ENCODE peak calls at places on chromosome 3, in four cellular contexts. W is adrenal gland, J is progenitor cell of endocrine pancreas, G is A549. P is an unnamed sample.

GRCh38 chr3:50658416-50658815 is 16.3 kb upstream of the DOCK3 start:
- DNase-seq in W (no peak), J (no peak), G (no peak), P (no peak)

GRCh38 chr3:23728651-23729117 is 77.1 kb upstream of the UBE2E1 start:
- DNase-seq in W (no peak), J (no peak), G (no peak), P (no peak)

GRCh38 chr3:107825556-107825955 is 265.3 kb downstream of the CD47 start:
- DNase-seq in W (no peak), J (no peak), G (no peak), P (no peak)

GRCh38 chr3:134340362-134340997 is 33.8 kb downstream of the AMOTL2 start:
- DNase-seq in W (no peak), G (no peak), J (no peak), P (no peak)

GRCh38 chr3:16521580-16521941 is 8.1 kb upstream of the RFTN1 start:
- DNase-seq in J (no peak), W (no peak), G (no peak), P (no peak)

GRCh38 chr3:103453152-103453551 is 1018.3 kb downstream of the ZPLD1 start:
- DNase-seq in J (no peak), W (no peak), G (no peak), P (no peak)

GRCh38 chr3:46915297-46915822 is 37.8 kb downstream of the PTH1R start:
- DNase-seq in G (no peak), W (no peak), J (no peak), P (no peak)

GRCh38 chr3:36763850-36764703 is at the start of gene DCLK3:
- DNase-seq in J (peak; percentile 24), G (no peak), W (no peak), P (no peak)

GRCh38 chr3:13277130-13277783 is 142.9 kb downstream of the NUP210 start:
- DNase-seq in J (no peak), G (no peak), W (no peak), P (no peak)

GRCh38 chr3:134699141-134699711 is 48.4 kb upstream of the KY start:
- DNase-seq in J (no peak), W (no peak), G (no peak), P (no peak)

GRCh38 chr3:14915636-14916222 is 31.7 kb upstream of the NR2C2 start:
- DNase-seq in G (no peak), J (no peak), W (no peak), P (no peak)

GRCh38 chr3:46665763-46666470 is 27.6 kb downstream of the ALS2CL start:
- DNase-seq in W (peak; percentile 4), G (no peak), J (no peak), P (no peak)

GRCh38 chr3:149609595-149609994 is 48.2 kb downstream of the WWTR1 start:
- DNase-seq in W (no peak), G (no peak), J (no peak), P (no peak)

GRCh38 chr3:100810671-100811070 is 101.4 kb downstream of the TFG start:
- DNase-seq in G (no peak), W (no peak), J (no peak), P (no peak)

GRCh38 chr3:13091898-13092620 is 18.8 kb upstream of the IQSEC1 start:
- DNase-seq in W (peak; percentile 90), J (peak; percentile 82), G (peak; percentile 83), P (peak; percentile 80)

GRCh38 chr3:114231616-114232015 is 5.8 kb downstream of the ZNF80 start:
- DNase-seq in W (no peak), G (no peak), J (no peak), P (no peak)

DNA sequence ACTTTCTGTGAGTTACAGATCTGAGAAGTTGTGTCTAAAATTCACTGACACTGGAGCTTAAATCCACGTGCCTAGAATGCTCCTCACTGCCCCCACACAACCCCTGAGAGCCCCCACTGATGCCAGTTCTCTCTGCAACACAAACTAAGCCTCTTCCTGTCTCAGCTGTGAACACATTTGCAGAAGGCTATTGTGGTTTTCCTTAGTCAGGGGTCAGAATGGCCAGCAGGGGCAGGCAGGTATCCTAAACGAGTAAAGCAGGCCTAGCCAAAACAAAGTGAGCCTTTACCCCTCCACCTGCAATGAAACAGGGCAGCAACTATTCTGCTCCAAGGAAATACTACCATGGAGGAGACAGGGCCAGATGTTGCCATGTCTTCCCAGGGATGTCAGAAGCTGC is 78.6 kb downstream of the FHIT start:
- DNase-seq in J (no peak), W (no peak), G (no peak), P (no peak)
- TF ChIP-seq CTCF in J (peak; percentile 51), W (no peak), G (no peak), P (no peak)

GRCh38 chr3:184874709-184875644 is 63.0 kb downstream of the VPS8 start:
- DNase-seq in J (peak; percentile 15), G (peak; percentile 5), W (peak; percentile 13), P (no peak)
- TF ChIP-seq CTCF in J (peak; percentile 85), G (peak; percentile 63), W (peak; percentile 58), P (peak; percentile 28)

GRCh38 chr3:43742935-43743334 is 52.2 kb downstream of the ABHD5 start:
- DNase-seq in J (no peak), W (no peak), G (no peak), P (no peak)
- TF ChIP-seq CTCF in J (peak; percentile 20), W (no peak), G (peak; percentile 15), P (no peak)

DNA sequence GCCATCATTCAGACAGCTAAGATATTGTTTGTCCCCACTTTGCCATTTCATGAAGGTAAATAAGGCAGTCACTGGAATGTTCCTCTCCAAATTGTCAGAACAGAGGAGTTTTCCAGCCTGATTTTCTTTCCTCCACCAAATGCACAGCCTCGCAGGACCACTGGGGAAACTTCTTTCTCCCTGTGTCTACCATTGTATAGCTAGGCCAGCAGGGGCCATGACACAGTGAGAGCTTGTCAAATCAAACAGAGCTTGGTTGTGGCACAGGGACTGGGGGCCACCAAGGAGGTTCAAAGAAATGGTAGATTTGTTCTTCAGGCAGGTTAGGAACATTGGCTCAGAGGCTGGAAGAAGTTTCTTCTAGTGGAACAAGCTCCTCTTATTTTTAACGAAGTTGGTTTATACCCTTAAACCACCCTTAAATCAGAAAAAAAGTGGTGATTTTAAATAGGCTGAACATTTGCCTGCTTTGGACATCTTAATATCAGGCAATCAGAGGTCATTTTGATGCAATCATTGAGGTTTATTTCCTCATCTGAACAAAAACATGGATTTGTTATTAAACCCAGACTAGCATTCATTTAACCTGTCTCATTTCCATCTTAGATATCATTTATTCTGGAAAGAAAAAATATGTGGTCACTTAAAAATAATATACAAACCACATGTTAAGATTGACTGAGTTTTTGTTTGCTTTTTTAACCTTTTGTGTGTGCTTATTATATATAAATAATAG is 105.5 kb downstream of the GTPBP8 start:
- DNase-seq in G (no peak), J (no peak), W (no peak), P (no peak)
- TF ChIP-seq CTCF in G (no peak), J (no peak), W (no peak), P (no peak)

GRCh38 chr3:138567403-138567802 is 26.7 kb downstream of the CEP70 start:
- DNase-seq in G (no peak), J (no peak), W (no peak), P (no peak)
- TF ChIP-seq CTCF in G (peak; percentile 8), J (peak; percentile 23), W (no peak), P (no peak)

DNA sequence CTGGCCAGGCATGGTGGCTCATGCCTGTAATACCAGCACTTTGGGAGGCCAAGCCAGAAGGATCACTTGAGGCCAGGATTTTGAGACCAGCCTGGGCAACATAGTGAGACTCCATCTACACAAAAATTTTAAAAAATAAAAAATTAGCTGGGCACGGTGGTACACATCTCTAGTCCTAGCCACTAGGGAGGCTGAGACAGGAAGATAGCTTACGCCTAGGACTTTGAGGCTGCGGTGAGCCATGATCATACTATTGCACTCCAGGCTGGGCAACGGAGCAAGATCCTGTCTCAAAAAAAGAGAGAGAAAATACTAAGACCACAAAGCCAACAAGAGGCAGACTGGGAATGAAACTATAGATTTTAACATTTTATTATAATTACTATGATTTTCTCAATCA is 4.1 kb downstream of the MB21D2 start:
- DNase-seq in W (no peak), G (no peak), J (no peak), P (no peak)
- TF ChIP-seq CTCF in W (no peak), G (no peak), J (no peak), P (no peak)

GRCh38 chr3:142595141-142595540 is 1.1 kb upstream of the PLS1 start:
- DNase-seq in J (no peak), G (no peak), W (no peak), P (no peak)

GRCh38 chr3:142596726-142597088 is 514 bp downstream of the PLS1 start:
- DNase-seq in W (no peak), J (no peak), G (peak; percentile 33), P (no peak)

GRCh38 chr3:142595581-142595950 is 627 bp upstream of the PLS1 start:
- DNase-seq in G (peak; percentile 40), W (no peak), J (no peak), P (no peak)

GRCh38 chr3:142597898-142598297 is 1.7 kb downstream of the PLS1 start:
- DNase-seq in W (no peak), J (no peak), G (no peak), P (no peak)

GRCh38 chr3:142595951-142596725 is at the start of gene PLS1:
- DNase-seq in J (peak; percentile 94), G (peak; percentile 95), W (peak; percentile 88), P (peak; percentile 89)
- TF ChIP-seq CTCF in J (peak; percentile 14), G (peak; percentile 13), W (no peak), P (no peak)

GRCh38 chr3:168250415-168250861 is 154.7 kb upstream of the GOLIM4 start:
- DNase-seq in W (no peak), J (no peak), G (no peak), P (no peak)

GRCh38 chr3:168248383-168249047 is 152.8 kb upstream of the GOLIM4 start:
- DNase-seq in W (no peak), G (peak; percentile 0), J (peak; percentile 28), P (no peak)

GRCh38 chr3:168251371-168251770 is 155.6 kb upstream of the GOLIM4 start:
- DNase-seq in G (no peak), W (no peak), J (no peak), P (no peak)

GRCh38 chr3:168249048-168249538 is 153.4 kb upstream of the GOLIM4 start:
- DNase-seq in G (peak; percentile 2), J (no peak), W (no peak), P (no peak)

GRCh38 chr3:168249539-168250414 is 154.1 kb upstream of the GOLIM4 start:
- DNase-seq in W (peak; percentile 50), G (peak; percentile 34), J (peak; percentile 79), P (peak; percentile 21)
- TF ChIP-seq CTCF in W (no peak), G (peak; percentile 24), J (peak; percentile 65), P (no peak)

GRCh38 chr3:178384302-178384939 is 151.8 kb upstream of the KCNMB2 start:
- DNase-seq in G (no peak), J (no peak), W (no peak), P (no peak)
- TF ChIP-seq CTCF in G (no peak), J (no peak), W (no peak), P (no peak)

GRCh38 chr3:124620600-124621063 is 109.6 kb upstream of the UMPS start:
- DNase-seq in W (peak; percentile 91), G (peak; percentile 12), J (no peak), P (no peak)
- TF ChIP-seq CTCF in W (peak; percentile 23), G (peak; percentile 23), J (no peak), P (no peak)

P was measured in activated B cell treated with CpG ODN at 0.5 μM for 24 hours.